ENCODE peak calls at places on chromosomes 13 and 19, in six cellular contexts. M, T, C, X, D and G are unnamed samples.
A peak's percentile ranks its signal among the peaks of the same experiment; 100 is the strongest.

GRCh38 chr19:47895165-47895782 is 9.2 kb upstream of the SULT2A1 start:
- DNase-seq in M (peak; percentile 1), T (no peak), C (no peak), X (no peak), D (no peak), G (no peak)

GRCh38 chr13:102825921-102826706 is 19.7 kb upstream of the ERCC5 start:
- DNase-seq in M (peak; percentile 96), T (no peak), C (peak; percentile 96), X (no peak), D (peak; percentile 84), G (no peak)

GRCh38 chr13:82467626-82468025 is 1414.6 kb downstream of the SLITRK1 start:
- DNase-seq in M (no peak), T (no peak), C (no peak), X (no peak), D (no peak), G (no peak)

GRCh38 chr19:572891-573825 is 762 bp downstream of the BSG start:
- DNase-seq in M (peak; percentile 66), T (peak; percentile 53), C (peak; percentile 67), X (peak; percentile 46), D (peak; percentile 71), G (no peak)

GRCh38 chr19:37333457-37333856 is 37.4 kb upstream of the ZNF527 start:
- DNase-seq in M (peak; percentile 65), T (no peak), C (peak; percentile 53), X (no peak), D (no peak), G (no peak)

GRCh38 chr13:98492335-98493034 is 84.4 kb downstream of the STK24 start:
- DNase-seq in M (no peak), T (no peak), C (peak; percentile 40), X (no peak), D (no peak), G (no peak)

GRCh38 chr19:33864311-33864850 is 67.7 kb downstream of the KCTD15 start:
- DNase-seq in M (no peak), T (no peak), C (no peak), X (no peak), D (peak; percentile 29), G (peak; percentile 64)

GRCh38 chr19:29618871-29619270 is 12.8 kb downstream of the POP4 start:
- DNase-seq in M (no peak), T (no peak), C (no peak), X (no peak), D (no peak), G (no peak)

GRCh38 chr19:28313633-28314032 is 899.3 kb downstream of the UQCRFS1 start:
- DNase-seq in M (peak; percentile 95), T (no peak), C (peak; percentile 77), X (no peak), D (peak; percentile 23), G (no peak)

GRCh38 chr13:57630661-57631606 is 610 bp upstream of the PCDH17 start:
- DNase-seq in M (peak; percentile 46), T (no peak), C (peak; percentile 46), X (no peak), D (peak; percentile 64), G (no peak)

GRCh38 chr13:114099191-114099590 is 33.2 kb downstream of the RASA3 start:
- DNase-seq in M (peak; percentile 95), T (peak; percentile 70), C (peak; percentile 97), X (no peak), D (no peak), G (no peak)

DNA sequence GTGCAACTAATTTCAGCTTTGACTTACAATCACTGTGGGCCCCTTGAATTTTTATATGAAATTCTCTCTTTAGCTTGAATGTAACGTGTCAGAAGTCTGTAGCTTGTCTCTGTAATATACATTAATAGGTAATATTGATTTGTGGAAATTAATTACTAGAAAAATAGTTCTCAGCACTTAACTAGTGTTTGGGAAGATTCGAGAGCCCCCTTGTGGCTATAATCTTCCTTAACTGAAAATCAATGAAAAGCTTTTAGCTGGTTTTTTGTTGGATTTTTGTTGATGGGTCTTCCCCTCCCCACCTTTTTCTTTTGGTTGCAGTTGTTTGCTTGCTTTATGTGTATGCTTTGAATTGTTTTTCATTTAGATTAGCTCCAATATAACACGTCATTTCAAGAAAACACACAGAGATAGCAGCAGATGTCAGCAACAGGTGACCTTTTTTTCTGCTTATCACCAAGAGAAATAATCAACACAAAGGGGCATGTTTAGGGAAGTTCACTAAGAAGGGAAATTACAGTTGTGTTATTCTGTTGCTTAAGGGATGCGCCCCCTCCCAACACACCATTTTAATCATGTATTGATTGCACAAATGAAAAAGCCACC is 176.8 kb downstream of the OXGR1 start:
- DNase-seq in M (peak; percentile 58), T (no peak), C (peak; percentile 66), X (peak; percentile 9), D (no peak), G (no peak)
- TF ChIP-seq CTCF in M (peak; percentile 58), T (peak; percentile 47), C (peak; percentile 42), X (peak; percentile 75), D (peak; percentile 48), G (peak; percentile 84)

GRCh38 chr13:49821216-49821820 is 28.8 kb upstream of the KPNA3 start:
- DNase-seq in M (no peak), T (no peak), C (peak; percentile 25), X (no peak), D (no peak), G (no peak)
- TF ChIP-seq CTCF in M (peak; percentile 14), T (no peak), C (no peak), X (no peak), D (no peak), G (no peak)

GRCh38 chr13:41059896-41060722 is 1.2 kb upstream of the WBP4 start:
- DNase-seq in M (peak; percentile 89), T (peak; percentile 88), C (peak; percentile 92), X (peak; percentile 86), D (peak; percentile 82), G (peak; percentile 91)
- TF ChIP-seq CTCF in M (no peak), T (peak; percentile 22), C (peak; percentile 23), X (no peak), D (peak; percentile 56), G (peak; percentile 53)

GRCh38 chr13:109154146-109154545 is 524.7 kb downstream of the MYO16 start:
- DNase-seq in M (peak; percentile 41), T (no peak), C (peak; percentile 38), X (no peak), D (no peak), G (no peak)

GRCh38 chr13:109154546-109154945 is 525.1 kb downstream of the MYO16 start:
- DNase-seq in M (peak; percentile 28), T (no peak), C (peak; percentile 52), X (no peak), D (no peak), G (no peak)

GRCh38 chr13:109151696-109152095 is 522.3 kb downstream of the MYO16 start:
- DNase-seq in M (no peak), T (no peak), C (peak; percentile 17), X (no peak), D (no peak), G (no peak)

GRCh38 chr13:109152311-109152820 is 523.0 kb downstream of the MYO16 start:
- DNase-seq in M (no peak), T (no peak), C (no peak), X (no peak), D (no peak), G (no peak)

DNA sequence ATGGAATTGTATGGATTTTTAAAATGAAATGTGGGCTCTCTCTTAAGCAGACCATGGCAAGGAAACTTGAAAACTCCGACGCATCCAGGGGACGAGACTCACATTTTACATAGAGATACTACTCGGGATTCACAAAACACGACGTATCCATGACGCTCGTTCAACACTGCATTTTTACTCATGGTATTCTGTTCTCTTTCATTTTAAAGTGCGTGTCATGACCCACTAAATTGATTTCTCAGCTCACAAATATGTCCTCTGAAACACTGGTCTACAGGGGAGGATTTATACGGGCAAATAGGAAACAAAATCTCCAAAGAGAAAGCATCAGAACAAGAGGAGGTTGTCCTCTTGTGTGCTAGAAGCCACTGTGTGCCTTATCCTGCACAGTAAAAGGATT is 523.5 kb downstream of the MYO16 start:
- DNase-seq in M (no peak), T (no peak), C (no peak), X (no peak), D (no peak), G (no peak)
- TF ChIP-seq CTCF in M (no peak), T (no peak), C (no peak), X (no peak), D (no peak), G (no peak)

GRCh38 chr13:50080158-50080855 is 65.1 kb downstream of the KCNRG start:
- DNase-seq in M (peak; percentile 52), T (no peak), C (peak; percentile 64), X (peak; percentile 22), D (no peak), G (no peak)

GRCh38 chr13:50081106-50081898 is 66.1 kb downstream of the KCNRG start:
- DNase-seq in M (no peak), T (peak; percentile 56), C (no peak), X (peak; percentile 51), D (no peak), G (peak; percentile 73)

GRCh38 chr13:50080856-50081105 is 65.5 kb downstream of the KCNRG start:
- DNase-seq in M (peak; percentile 31), T (no peak), C (peak; percentile 52), X (no peak), D (no peak), G (no peak)

GRCh38 chr13:50082426-50083283 is 67.4 kb downstream of the KCNRG start:
- DNase-seq in M (peak; percentile 68), T (peak; percentile 39), C (peak; percentile 72), X (peak; percentile 60), D (peak; percentile 70), G (peak; percentile 79)

DNA sequence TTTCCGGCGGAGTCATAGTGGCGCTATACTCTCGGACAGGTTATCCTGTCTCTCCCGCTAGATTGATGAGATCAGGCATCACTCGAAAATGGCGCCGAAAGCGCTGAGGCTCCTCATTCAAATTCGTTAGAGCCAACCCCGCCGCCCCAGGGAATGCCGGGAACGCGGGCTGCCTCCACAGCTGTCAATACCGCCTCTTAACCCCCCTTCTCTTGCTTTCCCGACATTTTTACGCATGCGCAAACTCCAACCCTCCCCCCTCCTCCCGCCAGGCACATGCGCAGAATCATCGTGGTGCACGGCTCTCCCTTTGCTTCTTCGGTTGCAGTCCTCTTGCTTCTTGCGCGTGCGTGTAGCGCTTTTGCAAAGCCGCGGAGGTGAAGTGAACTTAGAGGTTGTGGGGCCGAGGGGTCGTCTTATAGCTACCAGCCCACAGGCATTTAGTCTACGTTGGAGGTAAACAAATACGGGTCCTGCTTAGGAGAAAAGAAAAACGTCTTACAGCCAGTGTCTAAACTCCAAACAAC is 66.7 kb downstream of the KCNRG start:
- DNase-seq in M (peak; percentile 98), T (peak; percentile 96), C (peak; percentile 99), X (peak; percentile 99), D (peak; percentile 99), G (peak; percentile 99)
- TF ChIP-seq CTCF in M (no peak), T (no peak), C (no peak), X (no peak), D (peak; percentile 4), G (no peak)

DNA sequence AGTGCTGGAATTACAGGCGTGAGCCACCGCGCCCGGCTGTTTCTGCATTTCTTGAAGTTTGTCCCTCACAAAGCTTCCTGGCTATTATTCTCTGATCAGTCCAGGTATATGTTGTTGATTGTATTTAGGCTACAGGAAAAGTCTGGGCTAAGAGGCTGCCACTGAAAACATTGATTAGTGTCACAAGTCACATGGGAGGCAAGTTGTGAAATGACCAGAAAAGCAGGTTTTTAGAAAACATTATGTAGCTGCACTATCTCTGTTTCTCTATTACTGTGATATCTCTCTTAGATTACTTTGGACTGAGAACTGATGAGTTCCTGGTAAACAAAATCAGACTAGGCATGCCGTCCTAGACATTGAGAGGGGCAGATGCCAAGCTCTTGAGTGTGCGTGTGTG is 16.0 kb upstream of the ZDHHC20 start:
- DNase-seq in M (no peak), T (no peak), C (no peak), X (no peak), D (no peak), G (no peak)
- TF ChIP-seq CTCF in M (no peak), T (no peak), C (no peak), X (no peak), D (no peak), G (no peak)